ENCODE peak calls at places on chromosomes 2 and 18, in six cellular contexts. F is MG63, R is astrocyte of the cerebellum, Z is body of pancreas, O is fibroblast of lung, S is IMR-90. V is an unnamed sample.

GRCh38 chr2:109285244-109285651 is 156.2 kb downstream of the SH3RF3 start:
- DNase-seq in F (peak), R (peak), Z (no peak), O (peak), S (peak), V (no peak)

GRCh38 chr18:62524443-62525200 is 1.8 kb downstream of the ZCCHC2 start:
- DNase-seq in F (peak), R (no peak), Z (peak), O (peak), S (peak), V (no peak)

GRCh38 chr2:64792310-64792709 is 138.6 kb upstream of the SERTAD2 start:
- DNase-seq in F (no peak), R (no peak), Z (no peak), O (no peak), S (peak), V (no peak)

GRCh38 chr2:164891460-164891859 is 49.8 kb upstream of the COBLL1 start:
- DNase-seq in F (no peak), R (no peak), Z (no peak), O (no peak), S (no peak), V (no peak)

GRCh38 chr2:214808481-214808931 is 977 bp downstream of the BARD1 start:
- DNase-seq in F (no peak), R (no peak), Z (no peak), O (peak), S (no peak), V (no peak)

GRCh38 chr2:234313498-234313897 is 183.4 kb downstream of the ARL4C start:
- DNase-seq in F (no peak), R (no peak), Z (no peak), O (no peak), S (no peak), V (no peak)

GRCh38 chr2:226181909-226182308 is 617.7 kb downstream of the IRS1 start:
- DNase-seq in F (no peak), R (no peak), Z (no peak), O (no peak), S (no peak), V (no peak)

GRCh38 chr2:68169308-68169707 is 11.6 kb downstream of the PNO1 start:
- DNase-seq in F (no peak), R (no peak), Z (no peak), O (no peak), S (no peak), V (no peak)

GRCh38 chr2:96955694-96956610 is 30.4 kb downstream of the FAM178B start:
- DNase-seq in F (no peak), R (no peak), Z (no peak), O (no peak), S (no peak), V (no peak)

GRCh38 chr18:57559311-57559710 is 27.2 kb downstream of the FECH start:
- DNase-seq in F (no peak), R (no peak), Z (no peak), O (no peak), S (no peak), V (no peak)

GRCh38 chr18:56952026-56952425 is 194.9 kb upstream of the BOD1L2 start:
- DNase-seq in F (no peak), R (no peak), Z (no peak), O (no peak), S (no peak), V (no peak)

GRCh38 chr2:170703776-170704476 is 11.2 kb upstream of the SP5 start:
- DNase-seq in F (no peak), R (no peak), Z (no peak), O (no peak), S (no peak), V (no peak)

GRCh38 chr2:133262888-133263287 is 305.4 kb downstream of the NCKAP5 start:
- DNase-seq in F (no peak), R (no peak), Z (no peak), O (peak), S (no peak), V (no peak)

GRCh38 chr18:55401275-55401620 is 186.7 kb downstream of the TCF4 start:
- DNase-seq in F (no peak), R (no peak), Z (no peak), O (peak), S (peak), V (no peak)

GRCh38 chr18:74768096-74768495 is 170.4 kb downstream of the ZNF407 start:
- DNase-seq in F (no peak), R (no peak), Z (no peak), O (no peak), S (peak), V (no peak)

GRCh38 chr18:41982942-41983660 is 28.1 kb downstream of the PIK3C3 start:
- DNase-seq in F (no peak), R (no peak), Z (no peak), O (no peak), S (peak), V (no peak)

GRCh38 chr2:110105608-110106467 is 9.8 kb downstream of the MALL start:
- DNase-seq in F (peak), R (peak), Z (peak), O (peak), S (peak), V (no peak)

GRCh38 chr2:33354981-33355380 is 121.5 kb upstream of the RASGRP3 start:
- DNase-seq in F (no peak), R (peak), Z (no peak), O (peak), S (peak), V (peak)

GRCh38 chr2:85710687-85711577 is 16.8 kb downstream of the GNLY start:
- DNase-seq in F (no peak), R (no peak), Z (no peak), O (peak), S (no peak), V (no peak)

GRCh38 chr2:165369131-165369935 is 100.2 kb upstream of the CSRNP3 start:
- DNase-seq in F (no peak), R (no peak), Z (peak), O (no peak), S (no peak), V (no peak)

GRCh38 chr2:69798466-69798908 is 31.0 kb upstream of the GMCL1 start:
- DNase-seq in F (peak), R (peak), Z (no peak), O (peak), S (peak), V (no peak)

GRCh38 chr18:49279487-49279886 is 181.0 kb downstream of the DYM start:
- DNase-seq in F (no peak), R (no peak), Z (no peak), O (no peak), S (no peak), V (no peak)

GRCh38 chr2:60553496-60553991 is at the start of gene BCL11A:
- DNase-seq in F (no peak), R (peak), Z (peak), O (peak), S (peak), V (peak)

GRCh38 chr2:180124273-180124881 is 117.3 kb upstream of the CWC22 start:
- DNase-seq in F (no peak), R (peak), Z (no peak), O (peak), S (peak), V (peak)

GRCh38 chr2:135633582-135633981 is 102.3 kb downstream of the R3HDM1 start:
- DNase-seq in F (no peak), R (no peak), Z (no peak), O (no peak), S (no peak), V (no peak)

GRCh38 chr18:23545247-23545789 is 41.0 kb downstream of the NPC1 start:
- DNase-seq in F (no peak), R (no peak), Z (no peak), O (no peak), S (no peak), V (no peak)

GRCh38 chr2:6645004-6645403 is 220.7 kb downstream of the CMPK2 start:
- DNase-seq in F (no peak), R (no peak), Z (no peak), O (no peak), S (no peak), V (no peak)

GRCh38 chr2:1742680-1743395 is 1.5 kb downstream of the PXDN start:
- DNase-seq in F (peak), R (peak), Z (peak), O (peak), S (peak), V (peak)

GRCh38 chr2:169965495-169965894 is 138.2 kb downstream of the UBR3 start:
- DNase-seq in F (no peak), R (no peak), Z (no peak), O (no peak), S (peak), V (no peak)

GRCh38 chr2:60884795-60885194 is 3.4 kb downstream of the REL start:
- DNase-seq in F (no peak), R (no peak), Z (no peak), O (no peak), S (peak), V (no peak)

GRCh38 chr2:6780765-6781274 is 84.9 kb downstream of the CMPK2 start:
- DNase-seq in F (peak), R (no peak), Z (peak), O (peak), S (peak), V (peak)

GRCh38 chr18:52536039-52536438 is 196.0 kb downstream of the DCC start:
- DNase-seq in F (no peak), R (no peak), Z (no peak), O (no peak), S (no peak), V (no peak)

GRCh38 chr2:28643324-28643723 is 108.3 kb upstream of the PPP1CB start:
- DNase-seq in F (no peak), R (no peak), Z (peak), O (no peak), S (no peak), V (no peak)

GRCh38 chr2:8999047-8999446 is 4.4 kb downstream of the MBOAT2 start:
- DNase-seq in F (no peak), R (no peak), Z (no peak), O (no peak), S (no peak), V (no peak)

GRCh38 chr2:111975053-111975552 is 76.7 kb downstream of the MERTK start:
- DNase-seq in F (peak), R (peak), Z (no peak), O (peak), S (peak), V (peak)

GRCh38 chr2:134954065-134954464 is 35.4 kb downstream of the CCNT2 start:
- DNase-seq in F (no peak), R (no peak), Z (no peak), O (no peak), S (no peak), V (no peak)

GRCh38 chr18:11794195-11794594 is 57.0 kb upstream of the CHMP1B start:
- DNase-seq in F (no peak), R (no peak), Z (no peak), O (no peak), S (no peak), V (no peak)

GRCh38 chr2:199463708-199464613 is 6.2 kb upstream of the SATB2 start:
- DNase-seq in F (no peak), R (no peak), Z (no peak), O (no peak), S (no peak), V (no peak)

GRCh38 chr2:199465390-199465789 is 7.7 kb upstream of the SATB2 start:
- DNase-seq in F (no peak), R (no peak), Z (no peak), O (no peak), S (no peak), V (no peak)

GRCh38 chr2:199463000-199463692 is 5.4 kb upstream of the SATB2 start:
- DNase-seq in F (peak), R (no peak), Z (peak), O (peak), S (peak), V (no peak)

GRCh38 chr2:199465988-199466703 is 8.4 kb upstream of the SATB2 start:
- DNase-seq in F (no peak), R (no peak), Z (no peak), O (no peak), S (no peak), V (no peak)

DNA sequence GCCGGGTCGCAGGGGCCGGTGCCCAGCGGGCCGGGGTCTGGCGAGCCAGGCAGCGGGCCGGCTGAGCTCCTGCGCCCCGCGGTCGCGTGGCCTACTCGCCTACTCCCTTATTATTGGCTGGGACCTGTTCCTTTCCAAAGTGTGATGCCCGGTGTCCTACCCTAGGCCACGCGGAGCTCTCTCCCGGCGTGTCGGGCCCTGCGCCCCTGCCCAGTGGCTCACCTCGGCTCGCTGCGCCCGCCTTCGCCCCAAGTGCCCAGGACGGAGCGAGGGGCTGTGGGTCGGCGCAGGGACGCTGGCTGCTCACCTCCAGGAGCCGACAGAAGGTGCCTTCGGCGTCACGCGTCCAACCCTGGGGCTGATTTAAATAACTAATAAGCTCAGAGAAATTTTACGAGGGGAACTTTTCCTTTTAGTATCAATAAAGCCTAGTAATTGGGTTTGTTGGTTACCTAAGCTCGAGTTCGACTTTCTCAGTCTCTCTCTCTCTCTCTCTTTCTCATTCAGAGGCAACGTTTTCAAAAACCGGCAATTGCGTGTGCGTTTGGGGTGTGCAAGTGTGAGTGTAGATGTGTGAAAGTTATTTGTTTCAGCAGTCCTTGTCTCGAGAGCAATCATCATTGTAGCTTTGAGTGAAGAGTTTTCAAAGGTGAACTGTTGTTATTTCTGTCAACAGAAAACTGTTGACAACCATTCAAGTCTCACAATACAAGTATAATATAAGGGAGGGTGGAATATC is 7.0 kb upstream of the SATB2 start:
- DNase-seq in F (no peak), R (no peak), Z (no peak), O (no peak), S (no peak), V (no peak)
- H3K4me3 ChIP-seq in F (no peak), R (peak), Z (no peak), O (no peak), S (no peak), V (no peak)

DNA sequence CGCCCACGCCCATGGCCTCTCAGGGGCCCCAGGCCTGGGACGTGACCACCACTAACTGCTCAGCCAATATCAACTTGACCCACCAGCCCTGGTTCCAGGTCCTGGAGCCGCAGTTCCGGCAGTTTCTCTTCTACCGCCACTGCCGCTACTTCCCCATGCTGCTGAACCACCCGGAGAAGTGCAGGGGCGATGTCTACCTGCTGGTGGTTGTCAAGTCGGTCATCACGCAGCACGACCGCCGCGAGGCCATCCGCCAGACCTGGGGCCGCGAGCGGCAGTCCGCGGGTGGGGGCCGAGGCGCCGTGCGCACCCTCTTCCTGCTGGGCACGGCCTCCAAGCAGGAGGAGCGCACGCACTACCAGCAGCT is 2.4 kb downstream of the B3GNT7 start:
- DNase-seq in F (no peak), R (no peak), Z (no peak), O (no peak), S (no peak), V (no peak)
- H3K4me3 ChIP-seq in F (no peak), R (no peak), Z (no peak), O (no peak), S (no peak), V (no peak)

DNA sequence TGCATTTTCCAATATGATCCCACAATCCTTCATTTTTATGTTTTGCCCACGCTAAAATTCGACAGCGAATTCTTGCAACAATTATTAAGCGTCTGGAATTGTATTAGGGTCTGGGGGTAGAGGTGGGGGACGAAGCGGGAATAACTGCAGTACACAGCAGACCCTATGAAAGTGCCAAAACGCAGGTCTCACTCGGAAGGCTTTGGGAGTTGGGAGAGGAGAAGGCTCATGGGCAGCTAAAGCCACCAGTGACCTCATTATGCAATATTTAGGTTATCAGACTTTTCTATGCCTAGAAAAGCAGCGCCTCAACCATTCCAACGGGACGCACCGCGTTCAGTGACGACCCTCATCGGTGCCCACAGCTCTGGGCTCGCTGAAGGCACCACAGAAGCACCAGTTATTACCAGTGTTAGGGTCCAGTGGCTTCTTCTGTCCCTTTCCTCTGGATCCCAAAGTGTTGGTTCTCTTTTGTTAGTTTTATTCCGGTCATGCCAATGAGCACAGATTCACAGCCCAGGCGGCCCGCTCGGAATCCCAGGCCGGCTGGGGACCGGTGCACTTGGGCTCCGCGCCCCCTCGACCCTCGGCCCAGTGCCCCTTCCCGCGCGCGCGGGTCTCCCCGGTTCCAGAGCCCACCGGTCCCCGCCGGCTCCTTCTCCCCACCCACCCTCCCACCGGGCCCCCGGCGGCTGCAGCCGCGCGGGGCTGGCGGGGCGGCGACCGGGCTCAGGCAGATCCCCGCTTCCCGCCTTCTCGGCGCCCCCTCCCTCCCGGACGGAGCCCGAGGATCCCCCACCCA is 738 bp upstream of the MAPK4 start:
- DNase-seq in F (no peak), R (no peak), Z (peak), O (no peak), S (no peak), V (no peak)
- H3K4me3 ChIP-seq in F (no peak), R (peak), Z (peak), O (no peak), S (no peak), V (peak)

DNA sequence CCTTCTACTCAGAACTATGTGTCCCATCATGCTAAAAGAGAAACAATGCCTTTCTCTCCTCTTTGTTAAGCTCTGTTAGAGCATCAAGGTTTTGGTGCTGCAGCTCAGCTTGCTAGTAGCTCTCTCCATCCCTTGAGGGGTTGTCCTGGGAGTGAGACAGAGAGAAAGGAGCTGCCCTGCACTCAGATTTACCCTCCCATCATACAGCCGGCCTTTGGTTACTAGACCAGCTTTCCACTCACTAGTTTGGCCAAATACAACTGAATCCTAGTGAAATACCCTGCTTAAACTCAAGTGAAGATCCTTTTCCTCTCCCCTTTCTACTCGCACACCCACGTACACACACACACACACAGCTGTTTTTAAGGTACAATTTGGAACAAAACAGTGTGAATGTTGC is 2.3 kb upstream of the CHN1 start:
- DNase-seq in F (no peak), R (no peak), Z (no peak), O (no peak), S (no peak), V (no peak)
- H3K4me3 ChIP-seq in F (no peak), R (no peak), Z (no peak), O (no peak), S (no peak), V (no peak)

GRCh38 chr2:43103093-43103404 is 123.4 kb downstream of the ZFP36L2 start:
- DNase-seq in F (no peak), R (no peak), Z (no peak), O (no peak), S (no peak), V (no peak)

GRCh38 chr2:43100362-43100882 is 126.0 kb downstream of the ZFP36L2 start:
- DNase-seq in F (no peak), R (no peak), Z (no peak), O (no peak), S (no peak), V (no peak)

GRCh38 chr2:43102366-43103092 is 123.9 kb downstream of the ZFP36L2 start:
- DNase-seq in F (no peak), R (no peak), Z (no peak), O (peak), S (peak), V (no peak)

GRCh38 chr2:43100883-43101662 is 125.3 kb downstream of the ZFP36L2 start:
- DNase-seq in F (peak), R (no peak), Z (peak), O (peak), S (peak), V (no peak)

GRCh38 chr2:43101751-43102150 is 124.7 kb downstream of the ZFP36L2 start:
- DNase-seq in F (no peak), R (no peak), Z (no peak), O (no peak), S (no peak), V (no peak)
- H3K4me3 ChIP-seq in F (no peak), R (no peak), Z (no peak), O (peak), S (no peak), V (no peak)

V was measured in skeletal muscle cell.